ENCODE peak calls at places on chromosomes 1 and 21, in five cellular contexts. One of them, this sample, is unnamed.

GRCh38 chr1:13681921-13682320 is 18.1 kb upstream of the PRDM2 start:
- DNase-seq in posterior vena cava: no peak
- DNase-seq in astrocyte of the hippocampus: no peak
- DNase-seq in RPMI7951: no peak
- DNase-seq in activated CD8-positive, alpha-beta T cell treated with anti-CD3 and anti-CD28 coated beads, Interleukin-2, amount 10 ng/mL, durations not matched to agents 7 days and 5 days: no peak
- DNase-seq in this sample: no peak

GRCh38 chr1:217889401-217889800 is 258.3 kb downstream of the SPATA17 start:
- DNase-seq in posterior vena cava: no peak
- DNase-seq in astrocyte of the hippocampus: no peak
- DNase-seq in RPMI7951: no peak
- DNase-seq in activated CD8-positive, alpha-beta T cell treated with anti-CD3 and anti-CD28 coated beads, Interleukin-2, amount 10 ng/mL, durations not matched to agents 7 days and 5 days: no peak
- DNase-seq in this sample: no peak

GRCh38 chr1:234612352-234613127 is 2.6 kb upstream of the IRF2BP2 start:
- DNase-seq in posterior vena cava: peak
- DNase-seq in astrocyte of the hippocampus: peak
- DNase-seq in RPMI7951: peak
- DNase-seq in activated CD8-positive, alpha-beta T cell treated with anti-CD3 and anti-CD28 coated beads, Interleukin-2, amount 10 ng/mL, durations not matched to agents 7 days and 5 days: peak
- DNase-seq in this sample: peak

GRCh38 chr1:168301664-168302320 is 21.1 kb downstream of the TBX19 start:
- DNase-seq in posterior vena cava: no peak
- DNase-seq in astrocyte of the hippocampus: peak
- DNase-seq in RPMI7951: peak
- DNase-seq in activated CD8-positive, alpha-beta T cell treated with anti-CD3 and anti-CD28 coated beads, Interleukin-2, amount 10 ng/mL, durations not matched to agents 7 days and 5 days: no peak
- DNase-seq in this sample: no peak

GRCh38 chr1:209565759-209566678 is 17.5 kb upstream of the CAMK1G start:
- DNase-seq in posterior vena cava: peak
- DNase-seq in astrocyte of the hippocampus: peak
- DNase-seq in RPMI7951: peak
- DNase-seq in activated CD8-positive, alpha-beta T cell treated with anti-CD3 and anti-CD28 coated beads, Interleukin-2, amount 10 ng/mL, durations not matched to agents 7 days and 5 days: peak
- DNase-seq in this sample: peak

GRCh38 chr1:152110365-152110859 is 4.8 kb downstream of the TCHH start:
- DNase-seq in posterior vena cava: peak
- DNase-seq in astrocyte of the hippocampus: peak
- DNase-seq in RPMI7951: peak
- DNase-seq in activated CD8-positive, alpha-beta T cell treated with anti-CD3 and anti-CD28 coated beads, Interleukin-2, amount 10 ng/mL, durations not matched to agents 7 days and 5 days: peak
- DNase-seq in this sample: no peak

GRCh38 chr1:7483634-7484383 is 287.3 kb upstream of the VAMP3 start:
- DNase-seq in posterior vena cava: no peak
- DNase-seq in astrocyte of the hippocampus: no peak
- DNase-seq in RPMI7951: no peak
- DNase-seq in activated CD8-positive, alpha-beta T cell treated with anti-CD3 and anti-CD28 coated beads, Interleukin-2, amount 10 ng/mL, durations not matched to agents 7 days and 5 days: no peak
- DNase-seq in this sample: no peak

GRCh38 chr1:6157132-6157527 is 23.0 kb downstream of the CHD5 start:
- DNase-seq in posterior vena cava: no peak
- DNase-seq in astrocyte of the hippocampus: peak
- DNase-seq in RPMI7951: peak
- DNase-seq in activated CD8-positive, alpha-beta T cell treated with anti-CD3 and anti-CD28 coated beads, Interleukin-2, amount 10 ng/mL, durations not matched to agents 7 days and 5 days: no peak
- DNase-seq in this sample: no peak

GRCh38 chr1:150321826-150322166 is 463 bp downstream of the PRPF3 start:
- DNase-seq in posterior vena cava: no peak
- DNase-seq in astrocyte of the hippocampus: no peak
- DNase-seq in RPMI7951: no peak
- DNase-seq in activated CD8-positive, alpha-beta T cell treated with anti-CD3 and anti-CD28 coated beads, Interleukin-2, amount 10 ng/mL, durations not matched to agents 7 days and 5 days: peak
- DNase-seq in this sample: no peak

GRCh38 chr1:11179125-11179524 is 10.0 kb upstream of the ANGPTL7 start:
- DNase-seq in posterior vena cava: no peak
- DNase-seq in astrocyte of the hippocampus: no peak
- DNase-seq in RPMI7951: no peak
- DNase-seq in activated CD8-positive, alpha-beta T cell treated with anti-CD3 and anti-CD28 coated beads, Interleukin-2, amount 10 ng/mL, durations not matched to agents 7 days and 5 days: no peak
- DNase-seq in this sample: no peak

GRCh38 chr1:49052102-49052501 is 275.4 kb upstream of the BEND5 start:
- DNase-seq in posterior vena cava: no peak
- DNase-seq in astrocyte of the hippocampus: no peak
- DNase-seq in RPMI7951: no peak
- DNase-seq in activated CD8-positive, alpha-beta T cell treated with anti-CD3 and anti-CD28 coated beads, Interleukin-2, amount 10 ng/mL, durations not matched to agents 7 days and 5 days: no peak
- DNase-seq in this sample: no peak

GRCh38 chr1:59635057-59635456 is 179.7 kb upstream of the HOOK1 start:
- DNase-seq in posterior vena cava: no peak
- DNase-seq in astrocyte of the hippocampus: no peak
- DNase-seq in RPMI7951: no peak
- DNase-seq in activated CD8-positive, alpha-beta T cell treated with anti-CD3 and anti-CD28 coated beads, Interleukin-2, amount 10 ng/mL, durations not matched to agents 7 days and 5 days: no peak
- DNase-seq in this sample: no peak

GRCh38 chr21:32733356-32733755 is 5.5 kb upstream of the SYNJ1 start:
- DNase-seq in posterior vena cava: no peak
- DNase-seq in astrocyte of the hippocampus: no peak
- DNase-seq in RPMI7951: no peak
- DNase-seq in activated CD8-positive, alpha-beta T cell treated with anti-CD3 and anti-CD28 coated beads, Interleukin-2, amount 10 ng/mL, durations not matched to agents 7 days and 5 days: no peak
- DNase-seq in this sample: no peak

GRCh38 chr1:160570847-160571246 is 8.4 kb downstream of the CD84 start:
- DNase-seq in posterior vena cava: no peak
- DNase-seq in astrocyte of the hippocampus: no peak
- DNase-seq in RPMI7951: no peak
- DNase-seq in activated CD8-positive, alpha-beta T cell treated with anti-CD3 and anti-CD28 coated beads, Interleukin-2, amount 10 ng/mL, durations not matched to agents 7 days and 5 days: no peak
- DNase-seq in this sample: no peak

GRCh38 chr1:173095632-173096031 is 44.9 kb upstream of the TNFSF18 start:
- DNase-seq in posterior vena cava: no peak
- DNase-seq in astrocyte of the hippocampus: peak
- DNase-seq in RPMI7951: peak
- DNase-seq in activated CD8-positive, alpha-beta T cell treated with anti-CD3 and anti-CD28 coated beads, Interleukin-2, amount 10 ng/mL, durations not matched to agents 7 days and 5 days: no peak
- DNase-seq in this sample: no peak

GRCh38 chr1:96979287-96979686 is 257.7 kb downstream of the PTBP2 start:
- DNase-seq in posterior vena cava: no peak
- DNase-seq in astrocyte of the hippocampus: peak
- DNase-seq in RPMI7951: no peak
- DNase-seq in activated CD8-positive, alpha-beta T cell treated with anti-CD3 and anti-CD28 coated beads, Interleukin-2, amount 10 ng/mL, durations not matched to agents 7 days and 5 days: no peak
- DNase-seq in this sample: no peak

GRCh38 chr1:222634180-222635013 is 16.5 kb downstream of the MIA3 start:
- DNase-seq in posterior vena cava: no peak
- DNase-seq in astrocyte of the hippocampus: peak
- DNase-seq in RPMI7951: peak
- DNase-seq in activated CD8-positive, alpha-beta T cell treated with anti-CD3 and anti-CD28 coated beads, Interleukin-2, amount 10 ng/mL, durations not matched to agents 7 days and 5 days: peak
- DNase-seq in this sample: peak

GRCh38 chr21:19198801-19199200 is 795.2 kb upstream of the TMPRSS15 start:
- DNase-seq in posterior vena cava: no peak
- DNase-seq in astrocyte of the hippocampus: no peak
- DNase-seq in RPMI7951: no peak
- DNase-seq in activated CD8-positive, alpha-beta T cell treated with anti-CD3 and anti-CD28 coated beads, Interleukin-2, amount 10 ng/mL, durations not matched to agents 7 days and 5 days: no peak
- DNase-seq in this sample: no peak

GRCh38 chr1:201450721-201451291 is 18.2 kb downstream of the PHLDA3 start:
- DNase-seq in posterior vena cava: peak
- DNase-seq in astrocyte of the hippocampus: peak
- DNase-seq in RPMI7951: peak
- DNase-seq in activated CD8-positive, alpha-beta T cell treated with anti-CD3 and anti-CD28 coated beads, Interleukin-2, amount 10 ng/mL, durations not matched to agents 7 days and 5 days: no peak
- DNase-seq in this sample: peak

This sample was measured in tibial artery.